ENCODE peak calls at places on chromosomes 11 and 22, in eight cellular contexts. H is thoracic aorta, S is neural progenitor cell, G is body of pancreas, Z is fibroblast of lung, K is stomach, P is K562, F is DND-41. E is an unnamed sample. For H3K4me1, the result is how much of the 10 kb centered on the place peaks cover.

GRCh38 chr11:65357856-65358356 is 3.4 kb downstream of the TIGD3 start:
- DNase-seq in H (no peak), Z (no peak), P (peak), K (no peak), G (no peak), F (no peak), S (no peak), E (no peak)

GRCh38 chr22:49934891-49935557 is 16.6 kb downstream of the CRELD2 start:
- DNase-seq in Z (peak), K (peak), S (peak), G (peak), F (peak), H (no peak), P (peak), E (peak)

GRCh38 chr22:30552719-30553118 is 6.2 kb upstream of the SEC14L6 start:
- DNase-seq in P (no peak), K (no peak), H (no peak), Z (no peak), F (no peak), S (no peak), G (no peak), E (no peak)

GRCh38 chr11:43585877-43586608 is 94.5 kb upstream of the HSD17B12 start:
- DNase-seq in S (no peak), F (no peak), H (no peak), K (no peak), G (no peak), Z (no peak), P (no peak), E (no peak)

GRCh38 chr11:3149852-3150188 is 15.3 kb downstream of the OSBPL5 start:
- DNase-seq in P (no peak), Z (no peak), S (no peak), K (no peak), F (no peak), H (no peak), G (no peak), E (no peak)

GRCh38 chr11:63489879-63490278 is 1.1 kb downstream of the PLAAT5 start:
- DNase-seq in G (peak), F (no peak), K (no peak), Z (peak), P (no peak), H (no peak), S (peak), E (no peak)

GRCh38 chr22:49546811-49547585 is 280.7 kb downstream of the BRD1 start:
- DNase-seq in H (no peak), Z (no peak), F (no peak), K (no peak), G (no peak), P (no peak), S (no peak), E (no peak)

GRCh38 chr22:49964136-49964492 is 3.5 kb downstream of the PIM3 start:
- DNase-seq in S (no peak), G (peak), P (no peak), Z (no peak), K (peak), F (peak), H (no peak), E (no peak)

GRCh38 chr11:74169736-74170458 is 905 bp downstream of the C2CD3 start:
- DNase-seq in S (no peak), P (no peak), Z (no peak), H (no peak), G (no peak), K (no peak), F (no peak), E (peak)

GRCh38 chr11:128481135-128481534 is 106.2 kb downstream of the ETS1 start:
- DNase-seq in S (no peak), Z (peak), G (no peak), P (no peak), K (no peak), F (no peak), H (no peak), E (no peak)

GRCh38 chr22:25702571-25703167 is 39.3 kb upstream of the MYO18B start:
- DNase-seq in H (no peak), K (no peak), G (no peak), F (peak), Z (no peak), S (no peak), P (no peak), E (no peak)

GRCh38 chr11:97461934-97462333 is 1072.1 kb downstream of the JRKL start:
- DNase-seq in G (no peak), Z (no peak), F (no peak), P (no peak), H (no peak), K (no peak), S (no peak), E (no peak)

GRCh38 chr11:34587282-34587677 is 33.6 kb upstream of the EHF start:
- DNase-seq in P (no peak), Z (no peak), F (no peak), H (no peak), G (no peak), S (no peak), K (no peak), E (no peak)

GRCh38 chr11:9735236-9735635 is 71.4 kb downstream of the SWAP70 start:
- DNase-seq in H (no peak), K (no peak), S (no peak), G (no peak), P (no peak), F (no peak), Z (no peak), E (no peak)

GRCh38 chr11:125429174-125429707 is 66.8 kb downstream of the FEZ1 start:
- DNase-seq in K (peak), S (peak), Z (peak), F (peak), G (peak), H (no peak), P (peak), E (peak)

GRCh38 chr22:40204331-40205116 is 26.8 kb downstream of the TNRC6B start:
- DNase-seq in H (no peak), G (peak), P (no peak), Z (peak), F (no peak), S (no peak), K (no peak), E (no peak)

GRCh38 chr11:118899706-118900360 is 16.1 kb downstream of the CXCR5 start:
- DNase-seq in G (no peak), H (no peak), S (no peak), P (no peak), Z (no peak), F (no peak), K (no peak), E (no peak)
- TF ChIP-seq CTCF in G (no peak), H (no peak), S (no peak), P (no peak), Z (no peak), F (no peak), K (no peak), E (no peak)

GRCh38 chr22:38223289-38223960 is 21.6 kb downstream of the MAFF start:
- DNase-seq in Z (no peak), H (no peak), S (no peak), P (no peak), F (peak), G (no peak), K (no peak), E (peak)
- H3K4me1 ChIP-seq in Z (under half), H (under half), S (under half), P (under half), F (under half), G (under half), K (half or more), E (under half)

GRCh38 chr11:72767203-72768062 is 15.2 kb upstream of the ARAP1 start:
- DNase-seq in S (no peak), Z (no peak), G (no peak), H (no peak), F (no peak), K (no peak), P (no peak), E (no peak)

GRCh38 chr11:72763823-72764222 is 11.6 kb upstream of the ARAP1 start:
- DNase-seq in H (no peak), P (no peak), S (no peak), F (no peak), K (no peak), G (no peak), Z (no peak), E (no peak)

GRCh38 chr11:72766152-72766902 is 14.1 kb upstream of the ARAP1 start:
- DNase-seq in S (no peak), H (no peak), K (no peak), G (no peak), F (no peak), Z (no peak), P (no peak), E (no peak)

GRCh38 chr11:72762641-72763304 is 10.6 kb upstream of the ARAP1 start:
- DNase-seq in H (no peak), G (no peak), P (no peak), K (no peak), Z (no peak), F (no peak), S (no peak), E (no peak)

DNA sequence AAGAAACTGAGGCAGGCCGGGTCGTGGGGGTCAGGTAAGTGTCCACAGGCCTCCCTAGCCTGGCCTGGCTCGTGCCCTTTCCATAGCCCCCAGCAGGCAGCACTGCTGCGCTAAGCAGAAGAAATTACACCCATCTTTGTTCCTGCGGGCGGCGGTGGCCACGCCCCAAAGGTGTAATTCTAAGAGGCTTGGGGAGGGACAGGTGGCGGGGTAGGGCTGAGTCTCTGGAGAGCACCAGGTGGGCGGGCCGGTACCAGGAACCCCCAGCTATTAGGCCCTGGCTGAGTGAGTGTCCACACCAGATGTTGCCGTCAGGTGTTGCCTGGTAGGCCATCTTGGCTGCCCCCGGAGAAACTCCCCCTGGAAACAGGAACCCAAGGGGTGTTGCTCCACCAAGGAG is 12.3 kb upstream of the ARAP1 start:
- DNase-seq in F (no peak), H (no peak), Z (no peak), S (peak), K (peak), G (peak), P (no peak), E (no peak)
- TF ChIP-seq CTCF in F (no peak), H (no peak), Z (no peak), S (peak), K (peak), G (no peak), P (peak), E (no peak)

GRCh38 chr11:506950-507726 is at the start of gene RNH1:
- DNase-seq in G (peak), F (peak), Z (peak), H (peak), P (peak), S (peak), K (peak), E (peak)
- H3K4me1 ChIP-seq in G (under half), F (under half), Z (under half), H (under half), P (half or more), S (under half), K (half or more), E (under half)

GRCh38 chr11:120815260-120816100 is 208.4 kb upstream of the TBCEL start:
- DNase-seq in Z (no peak), F (no peak), G (no peak), K (no peak), P (no peak), S (peak), H (no peak), E (no peak)
- TF ChIP-seq CTCF in Z (no peak), F (no peak), G (no peak), K (no peak), P (peak), S (peak), H (no peak), E (no peak)

GRCh38 chr22:45769569-45770210 is 98.1 kb downstream of the ATXN10 start:
- DNase-seq in Z (no peak), H (no peak), P (no peak), S (no peak), G (no peak), K (no peak), F (no peak), E (peak)
- H3K4me1 ChIP-seq in Z (under half), H (under half), P (under half), S (under half), G (under half), K (under half), F (under half), E (half or more)

DNA sequence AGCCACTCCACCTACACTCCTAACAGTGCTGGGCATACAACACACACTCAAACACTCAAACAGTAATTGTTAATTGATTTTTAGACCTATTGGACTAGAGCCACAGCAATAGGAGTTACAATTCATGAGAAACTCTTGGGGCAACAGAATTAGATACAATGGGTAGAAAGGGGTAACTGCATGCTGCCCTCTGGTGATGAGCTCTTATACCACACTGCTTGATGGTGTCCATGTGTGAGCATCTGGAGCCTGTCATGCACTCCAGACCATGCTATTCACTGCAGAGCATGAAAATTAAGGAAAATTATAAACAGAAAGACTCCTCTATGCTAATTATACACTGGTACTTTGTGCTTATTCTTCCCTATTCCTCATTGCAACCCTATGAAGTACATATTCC is 975.5 kb upstream of the CCDC90B start:
- DNase-seq in Z (no peak), S (peak), H (no peak), K (no peak), P (no peak), F (no peak), G (no peak), E (no peak)
- TF ChIP-seq CTCF in Z (no peak), S (peak), H (no peak), K (no peak), P (no peak), F (no peak), G (no peak), E (peak)